ENCODE peak calls at places on chromosomes 11 and 22, in four cellular contexts. S is GM23338, W is PC-9, R is PC-3. G is an unnamed sample.
A peak's percentile ranks its signal among the peaks of the same experiment; 100 is the strongest.

GRCh38 chr11:8440649-8441048 is 153.4 kb downstream of the STK33 start:
- DNase-seq in W (no peak), R (no peak), S (no peak), G (no peak)

GRCh38 chr22:17818649-17819048 is 44.4 kb upstream of the BID start:
- DNase-seq in W (no peak), R (no peak), S (no peak), G (no peak)

GRCh38 chr22:49368976-49369725 is 458.5 kb downstream of the BRD1 start:
- DNase-seq in W (no peak), R (no peak), S (no peak), G (no peak)

GRCh38 chr11:103433380-103433779 is 324.2 kb downstream of the DYNC2H1 start:
- DNase-seq in S (no peak), R (peak; percentile 96), W (no peak), G (peak; percentile 94)

GRCh38 chr11:95042906-95043305 is 6.3 kb upstream of the KDM4F start:
- DNase-seq in W (no peak), S (no peak), R (no peak), G (no peak)

GRCh38 chr11:65857500-65858353 is at the start of gene CFL1:
- DNase-seq in R (peak; percentile 99), S (peak; percentile 98), W (peak; percentile 99), G (peak; percentile 100)

GRCh38 chr11:117089685-117090084 is 8.5 kb downstream of the SIK3 start:
- DNase-seq in W (peak; percentile 50), R (peak; percentile 92), S (no peak), G (no peak)

GRCh38 chr11:70074701-70075100 is 3.4 kb upstream of the ANO1 start:
- DNase-seq in S (no peak), R (no peak), W (no peak), G (no peak)

GRCh38 chr11:32931605-32932004 is 39.0 kb downstream of the QSER1 start:
- DNase-seq in W (no peak), S (no peak), R (no peak), G (no peak)

GRCh38 chr22:29691636-29692326 is 28.0 kb upstream of the CABP7 start:
- DNase-seq in S (peak; percentile 71), R (no peak), W (peak; percentile 39), G (no peak)

GRCh38 chr11:60390389-60390788 is 5.9 kb upstream of the MS4A14 start:
- DNase-seq in R (no peak), W (no peak), S (no peak), G (no peak)

GRCh38 chr11:47615249-47615648 is 21.0 kb upstream of the C1QTNF4 start:
- DNase-seq in W (no peak), R (no peak), S (no peak), G (no peak)

GRCh38 chr11:114799524-114799923 is 121.2 kb downstream of the NXPE2 start:
- DNase-seq in W (no peak), R (no peak), S (peak; percentile 89), G (no peak)

GRCh38 chr11:135001581-135001980 is 589.5 kb upstream of the B3GAT1 start:
- DNase-seq in W (no peak), S (no peak), R (no peak), G (no peak)

GRCh38 chr22:45112136-45112879 is 51.4 kb upstream of the NUP50 start:
- DNase-seq in R (peak; percentile 61), S (no peak), W (no peak), G (peak; percentile 94)

GRCh38 chr22:50488006-50488677 is 1.5 kb downstream of the MIOX start:
- DNase-seq in S (no peak), W (no peak), R (no peak), G (no peak)

GRCh38 chr22:50488886-50489285 is 2.2 kb downstream of the MIOX start:
- DNase-seq in R (no peak), S (no peak), W (no peak), G (no peak)

GRCh38 chr22:50485221-50486131 is 1.2 kb upstream of the MIOX start:
- DNase-seq in R (no peak), S (no peak), W (peak; percentile 77), G (peak; percentile 43)

GRCh38 chr22:50486561-50487289 is at the start of gene MIOX:
- DNase-seq in R (no peak), W (no peak), S (no peak), G (peak; percentile 40)

GRCh38 chr22:50487290-50488005 is 789 bp downstream of the MIOX start:
- DNase-seq in W (no peak), R (no peak), S (no peak), G (no peak)
- TF ChIP-seq EZH2 in W (no peak), R (no peak), S (no peak), G (no peak)

DNA sequence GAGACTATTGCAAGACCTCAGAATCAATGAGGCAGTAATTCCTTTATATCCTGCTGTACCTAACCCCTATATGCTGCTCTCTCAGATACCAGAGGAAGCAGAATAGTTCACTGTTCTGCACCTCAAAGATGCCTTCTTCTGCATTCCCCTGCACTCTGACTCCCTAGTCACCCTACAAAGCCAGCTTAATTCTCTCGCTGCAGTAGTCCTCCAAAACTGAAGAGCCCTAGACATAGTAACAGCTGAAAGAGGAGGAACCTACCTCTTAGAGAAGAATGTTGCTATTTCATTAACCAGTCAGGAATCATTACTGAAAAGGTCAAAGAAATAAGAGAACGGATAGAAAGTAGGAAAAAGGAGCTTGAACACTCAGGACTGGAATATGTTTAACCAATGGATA is 49.3 kb downstream of the PRSS23 start:
- DNase-seq in R (no peak), W (no peak), S (no peak), G (no peak)
- H3K9me2 ChIP-seq in R (no peaks in the 10 kb centered on the region), W (no peaks in the 10 kb centered on the region), S (peaks cover 5% of the 10 kb centered on the region), G (no peaks in the 10 kb centered on the region)

GRCh38 chr11:44316388-44317240 is 6.7 kb upstream of the ALX4 start:
- DNase-seq in R (no peak), W (no peak), S (peak; percentile 74), G (peak; percentile 23)
- TF ChIP-seq EZH2 in R (peak; percentile 30), W (no peak), S (peak; percentile 88), G (peak; percentile 67)

GRCh38 chr22:20881869-20882815 is 23.3 kb downstream of the SNAP29 start:
- DNase-seq in S (no peak), W (no peak), R (no peak), G (no peak)

GRCh38 chr22:20885017-20885556 is 26.3 kb downstream of the SNAP29 start:
- DNase-seq in W (no peak), R (no peak), S (no peak), G (no peak)

GRCh38 chr22:20881231-20881630 is 22.4 kb downstream of the SNAP29 start:
- DNase-seq in R (peak; percentile 26), W (peak; percentile 59), S (no peak), G (peak; percentile 57)

GRCh38 chr22:20884454-20884853 is 25.6 kb downstream of the SNAP29 start:
- DNase-seq in S (no peak), R (no peak), W (no peak), G (no peak)

DNA sequence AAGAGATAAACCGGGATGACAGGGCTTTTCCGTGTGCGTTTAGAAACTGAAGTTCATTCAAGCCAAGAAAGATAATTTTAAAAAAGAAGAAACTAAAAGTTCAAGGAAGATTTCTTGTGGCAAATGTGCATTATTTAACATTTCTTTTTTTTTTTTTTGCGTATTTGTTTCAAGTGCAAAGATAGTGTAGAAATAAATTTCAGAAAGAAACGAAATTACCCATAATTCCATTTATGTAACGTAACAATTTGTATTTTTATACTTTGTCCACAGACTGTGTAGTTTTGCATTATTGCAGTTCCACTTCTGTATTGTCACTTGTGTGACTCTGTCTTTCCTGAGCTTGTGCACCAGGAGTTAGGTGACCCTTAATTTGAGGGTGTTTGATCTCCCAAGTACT is 24.0 kb downstream of the SNAP29 start:
- DNase-seq in W (no peak), S (no peak), R (no peak), G (no peak)
- H3K9me2 ChIP-seq in W (no peaks in the 10 kb centered on the region), S (no peaks in the 10 kb centered on the region), R (no peaks in the 10 kb centered on the region), G (no peaks in the 10 kb centered on the region)